ENCODE peak calls at places on chromosomes 13 and 19, in seven cellular contexts. One of them, this sample, is unnamed.

GRCh38 chr19:1173160-1173844 is 766 bp downstream of the SBNO2 start:
- DNase-seq in stomach: no peak
- DNase-seq in gastrocnemius medialis: no peak
- DNase-seq in left lung: no peak
- DNase-seq in psoas muscle: peak; percentile 46
- DNase-seq in left ventricle myocardium inferior: no peak
- DNase-seq in heart right ventricle: no peak
- DNase-seq in this sample: no peak

GRCh38 chr19:30362156-30362754 is 9.9 kb upstream of the ZNF536 start:
- DNase-seq in heart right ventricle: no peak
- DNase-seq in gastrocnemius medialis: no peak
- DNase-seq in stomach: peak; percentile 10
- DNase-seq in psoas muscle: no peak
- DNase-seq in left lung: no peak
- DNase-seq in left ventricle myocardium inferior: no peak
- DNase-seq in this sample: no peak

GRCh38 chr13:66627512-66627911 is 602.6 kb downstream of the PCDH9 start:
- DNase-seq in left lung: no peak
- DNase-seq in gastrocnemius medialis: no peak
- DNase-seq in left ventricle myocardium inferior: no peak
- DNase-seq in heart right ventricle: no peak
- DNase-seq in psoas muscle: no peak
- DNase-seq in stomach: no peak
- DNase-seq in this sample: no peak

GRCh38 chr19:13022111-13022858 is 27.0 kb downstream of the NFIX start:
- DNase-seq in gastrocnemius medialis: peak; percentile 64
- DNase-seq in left lung: no peak
- DNase-seq in left ventricle myocardium inferior: peak; percentile 45
- DNase-seq in heart right ventricle: peak; percentile 50
- DNase-seq in psoas muscle: peak; percentile 63
- DNase-seq in stomach: no peak
- DNase-seq in this sample: no peak

GRCh38 chr19:5154129-5154798 is 185.4 kb downstream of the KDM4B start:
- DNase-seq in psoas muscle: no peak
- DNase-seq in left lung: no peak
- DNase-seq in left ventricle myocardium inferior: no peak
- DNase-seq in stomach: peak; percentile 52
- DNase-seq in heart right ventricle: no peak
- DNase-seq in gastrocnemius medialis: no peak
- DNase-seq in this sample: no peak

GRCh38 chr19:46015961-46016425 is 6.9 kb downstream of the PGLYRP1 start:
- DNase-seq in heart right ventricle: no peak
- DNase-seq in stomach: no peak
- DNase-seq in left lung: no peak
- DNase-seq in left ventricle myocardium inferior: no peak
- DNase-seq in psoas muscle: no peak
- DNase-seq in gastrocnemius medialis: no peak
- DNase-seq in this sample: no peak

GRCh38 chr13:49367640-49368431 is 76.0 kb downstream of the CAB39L start:
- DNase-seq in left lung: no peak
- DNase-seq in gastrocnemius medialis: no peak
- DNase-seq in stomach: no peak
- DNase-seq in psoas muscle: no peak
- DNase-seq in heart right ventricle: no peak
- DNase-seq in left ventricle myocardium inferior: no peak
- DNase-seq in this sample: no peak

GRCh38 chr13:66803013-66803739 is 427.0 kb downstream of the PCDH9 start:
- DNase-seq in gastrocnemius medialis: no peak
- DNase-seq in stomach: no peak
- DNase-seq in heart right ventricle: no peak
- DNase-seq in left lung: no peak
- DNase-seq in left ventricle myocardium inferior: no peak
- DNase-seq in psoas muscle: no peak
- DNase-seq in this sample: no peak

GRCh38 chr19:19943848-19944582 is 43.3 kb downstream of the ZNF93 start:
- DNase-seq in stomach: no peak
- DNase-seq in heart right ventricle: no peak
- DNase-seq in left ventricle myocardium inferior: no peak
- DNase-seq in gastrocnemius medialis: no peak
- DNase-seq in psoas muscle: no peak
- DNase-seq in left lung: no peak
- DNase-seq in this sample: no peak

GRCh38 chr13:82636119-82636518 is 1246.2 kb downstream of the SLITRK1 start:
- DNase-seq in psoas muscle: no peak
- DNase-seq in heart right ventricle: no peak
- DNase-seq in left ventricle myocardium inferior: no peak
- DNase-seq in stomach: no peak
- DNase-seq in gastrocnemius medialis: no peak
- DNase-seq in left lung: no peak
- DNase-seq in this sample: no peak

GRCh38 chr13:90538063-90538462 is 809.4 kb upstream of the MIR17HG start:
- DNase-seq in psoas muscle: no peak
- DNase-seq in stomach: no peak
- DNase-seq in heart right ventricle: no peak
- DNase-seq in left lung: no peak
- DNase-seq in gastrocnemius medialis: no peak
- DNase-seq in left ventricle myocardium inferior: no peak
- DNase-seq in this sample: no peak

GRCh38 chr13:79675931-79676658 is 195.1 kb downstream of the NDFIP2 start:
- DNase-seq in left ventricle myocardium inferior: no peak
- DNase-seq in stomach: no peak
- DNase-seq in left lung: no peak
- DNase-seq in heart right ventricle: no peak
- DNase-seq in gastrocnemius medialis: no peak
- DNase-seq in psoas muscle: no peak
- DNase-seq in this sample: no peak
- TF ChIP-seq CTCF in left ventricle myocardium inferior: peak; percentile 20
- TF ChIP-seq CTCF in stomach: no peak
- TF ChIP-seq CTCF in left lung: no peak
- TF ChIP-seq CTCF in heart right ventricle: peak; percentile 36
- TF ChIP-seq CTCF in gastrocnemius medialis: no peak
- TF ChIP-seq CTCF in psoas muscle: no peak
- TF ChIP-seq CTCF in this sample: no peak

DNA sequence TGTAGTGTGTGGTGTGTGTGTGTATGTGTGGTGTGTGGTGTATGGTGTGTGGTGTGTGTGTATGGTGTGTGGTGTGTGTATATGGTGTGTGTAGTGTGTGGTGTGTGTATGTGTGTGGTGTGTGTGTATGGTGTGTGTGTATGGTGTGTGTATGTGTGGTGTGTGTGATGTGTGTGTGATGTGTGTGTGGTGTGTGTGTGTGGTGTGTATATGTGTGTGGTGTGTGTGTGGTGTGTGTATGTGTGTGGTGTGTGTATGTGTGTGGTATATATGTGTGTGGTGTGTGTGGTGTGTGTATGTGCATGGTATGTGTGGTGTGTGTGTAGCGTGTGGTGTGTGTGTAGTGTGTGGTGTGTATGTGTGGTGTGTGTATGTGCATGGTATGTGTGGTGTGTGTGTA is 1.7 kb downstream of the ATP12A start:
- DNase-seq in gastrocnemius medialis: no peak
- DNase-seq in left lung: no peak
- DNase-seq in stomach: no peak
- DNase-seq in left ventricle myocardium inferior: no peak
- DNase-seq in heart right ventricle: no peak
- DNase-seq in psoas muscle: no peak
- DNase-seq in this sample: no peak
- H3K27me3 ChIP-seq in gastrocnemius medialis: peaks cover 22% of the 10 kb centered on the region
- H3K27me3 ChIP-seq in left lung: peaks cover 19% of the 10 kb centered on the region
- H3K27me3 ChIP-seq in stomach: no peaks in the 10 kb centered on the region
- H3K27me3 ChIP-seq in left ventricle myocardium inferior: peaks cover 53% of the 10 kb centered on the region
- H3K27me3 ChIP-seq in heart right ventricle: peaks cover 12% of the 10 kb centered on the region
- H3K27me3 ChIP-seq in psoas muscle: no peaks in the 10 kb centered on the region
- H3K27me3 ChIP-seq in this sample: no peaks in the 10 kb centered on the region

GRCh38 chr13:31827707-31828106 is 88.4 kb downstream of the RXFP2 start:
- DNase-seq in left lung: no peak
- DNase-seq in stomach: no peak
- DNase-seq in heart right ventricle: no peak
- DNase-seq in gastrocnemius medialis: no peak
- DNase-seq in psoas muscle: no peak
- DNase-seq in left ventricle myocardium inferior: no peak
- DNase-seq in this sample: no peak

DNA sequence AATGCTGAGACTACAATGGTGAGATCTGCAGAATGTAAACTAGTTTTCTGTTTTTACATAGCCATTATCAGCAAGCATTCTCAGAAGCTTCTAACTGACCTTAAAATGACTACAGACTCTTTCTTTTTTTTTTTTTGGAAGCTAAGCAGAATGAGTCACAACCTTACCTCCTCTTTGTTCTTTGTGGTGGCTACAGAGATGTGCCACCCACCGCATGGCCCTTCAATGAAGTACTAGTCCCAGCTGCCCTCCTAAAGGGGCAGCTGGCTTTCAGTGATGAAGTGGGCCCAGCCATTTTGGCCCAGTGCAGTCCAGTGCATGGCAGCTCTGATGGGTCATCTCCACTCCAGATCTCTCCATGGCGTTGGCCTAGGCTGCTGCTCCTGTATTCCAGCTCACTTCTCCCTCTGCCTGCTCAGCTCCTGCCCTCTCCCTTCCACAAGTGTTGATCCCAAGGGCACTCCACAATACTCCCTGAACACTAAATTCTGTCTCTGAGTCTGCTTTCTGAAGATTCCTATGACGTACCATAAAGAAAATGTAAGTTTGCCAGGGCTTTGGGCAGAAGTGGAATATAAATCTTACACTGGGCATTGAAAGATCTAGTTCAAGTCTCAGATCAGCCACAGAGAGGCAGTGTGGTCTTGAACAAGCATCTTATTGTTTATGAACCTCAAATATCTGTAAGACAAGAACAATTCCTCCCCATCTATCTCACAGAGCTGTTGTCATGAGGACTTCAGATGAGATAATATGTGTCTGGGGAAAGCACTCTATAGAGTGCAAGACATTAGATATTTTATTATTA is 85.6 kb downstream of the RXFP2 start:
- DNase-seq in left ventricle myocardium inferior: no peak
- DNase-seq in gastrocnemius medialis: no peak
- DNase-seq in psoas muscle: no peak
- DNase-seq in heart right ventricle: peak; percentile 37
- DNase-seq in left lung: no peak
- DNase-seq in stomach: no peak
- DNase-seq in this sample: no peak
- TF ChIP-seq CTCF in left ventricle myocardium inferior: peak; percentile 66
- TF ChIP-seq CTCF in gastrocnemius medialis: no peak
- TF ChIP-seq CTCF in psoas muscle: peak; percentile 27
- TF ChIP-seq CTCF in heart right ventricle: peak; percentile 58
- TF ChIP-seq CTCF in left lung: no peak
- TF ChIP-seq CTCF in stomach: no peak
- TF ChIP-seq CTCF in this sample: no peak

GRCh38 chr13:96998071-96998470 is 3.8 kb upstream of the OXGR1 start:
- DNase-seq in psoas muscle: no peak
- DNase-seq in heart right ventricle: no peak
- DNase-seq in left ventricle myocardium inferior: no peak
- DNase-seq in gastrocnemius medialis: no peak
- DNase-seq in stomach: no peak
- DNase-seq in left lung: no peak
- DNase-seq in this sample: no peak

GRCh38 chr13:96996886-96997285 is 2.6 kb upstream of the OXGR1 start:
- DNase-seq in stomach: no peak
- DNase-seq in left ventricle myocardium inferior: no peak
- DNase-seq in left lung: no peak
- DNase-seq in gastrocnemius medialis: no peak
- DNase-seq in psoas muscle: no peak
- DNase-seq in heart right ventricle: no peak
- DNase-seq in this sample: no peak

GRCh38 chr13:96994849-96995243 is 570 bp upstream of the OXGR1 start:
- DNase-seq in left lung: no peak
- DNase-seq in left ventricle myocardium inferior: no peak
- DNase-seq in stomach: no peak
- DNase-seq in gastrocnemius medialis: no peak
- DNase-seq in psoas muscle: no peak
- DNase-seq in heart right ventricle: no peak
- DNase-seq in this sample: no peak

GRCh38 chr13:96994030-96994848 is at the start of gene OXGR1:
- DNase-seq in gastrocnemius medialis: no peak
- DNase-seq in heart right ventricle: no peak
- DNase-seq in left lung: no peak
- DNase-seq in stomach: no peak
- DNase-seq in psoas muscle: peak; percentile 15
- DNase-seq in left ventricle myocardium inferior: no peak
- DNase-seq in this sample: peak; percentile 38

GRCh38 chr13:96996097-96996496 is 1.8 kb upstream of the OXGR1 start:
- DNase-seq in left lung: no peak
- DNase-seq in left ventricle myocardium inferior: no peak
- DNase-seq in stomach: no peak
- DNase-seq in gastrocnemius medialis: no peak
- DNase-seq in psoas muscle: no peak
- DNase-seq in heart right ventricle: no peak
- DNase-seq in this sample: no peak
- H3K27me3 ChIP-seq in left lung: peaks cover 31% of the 10 kb centered on the region
- H3K27me3 ChIP-seq in left ventricle myocardium inferior: peaks cover 64% of the 10 kb centered on the region
- H3K27me3 ChIP-seq in stomach: no peaks in the 10 kb centered on the region
- H3K27me3 ChIP-seq in gastrocnemius medialis: peaks cover 9% of the 10 kb centered on the region
- H3K27me3 ChIP-seq in psoas muscle: peaks cover 9% of the 10 kb centered on the region
- H3K27me3 ChIP-seq in heart right ventricle: no peaks in the 10 kb centered on the region
- H3K27me3 ChIP-seq in this sample: no peaks in the 10 kb centered on the region